ENCODE peak calls at places on chromosomes 12 and 14, in five cellular contexts. Y is upper lobe of left lung, K is iPS DF 6.9, V is transverse colon, L is sigmoid colon. F is an unnamed sample. For H3K4me1, the result is how much of the 10 kb centered on the place peaks cover.

GRCh38 chr14:49303952-49304516 is 282.1 kb downstream of the RPS29 start:
- DNase-seq in V (no peak), L (no peak), K (peak), Y (no peak), F (no peak)

GRCh38 chr12:55720894-55721444 is 776 bp downstream of the RDH5 start:
- DNase-seq in K (no peak), L (peak), Y (peak), V (peak), F (peak)

GRCh38 chr14:75989134-75989533 is 3.6 kb downstream of the IFT43 start:
- DNase-seq in Y (no peak), L (peak), V (peak), K (no peak), F (no peak)

GRCh38 chr14:72741836-72742681 is 151.8 kb downstream of the DPF3 start:
- DNase-seq in K (no peak), L (no peak), V (no peak), Y (no peak), F (peak)

GRCh38 chr12:16602412-16602811 is 3.5 kb downstream of the LMO3 start:
- DNase-seq in V (no peak), K (no peak), Y (no peak), L (no peak), F (no peak)

GRCh38 chr12:47152095-47152494 is 72.3 kb upstream of the AMIGO2 start:
- DNase-seq in L (no peak), K (no peak), V (no peak), Y (no peak), F (no peak)

GRCh38 chr12:1171657-1172056 is 180.6 kb downstream of the ERC1 start:
- DNase-seq in L (no peak), Y (no peak), K (no peak), V (no peak), F (no peak)

GRCh38 chr14:99790201-99790977 is 2.8 kb upstream of the EML1 start:
- DNase-seq in V (no peak), K (no peak), L (peak), Y (no peak), F (no peak)

GRCh38 chr12:107912421-107913004 is 138.0 kb downstream of the ASCL4 start:
- DNase-seq in Y (peak), V (peak), K (peak), L (peak), F (no peak)

DNA sequence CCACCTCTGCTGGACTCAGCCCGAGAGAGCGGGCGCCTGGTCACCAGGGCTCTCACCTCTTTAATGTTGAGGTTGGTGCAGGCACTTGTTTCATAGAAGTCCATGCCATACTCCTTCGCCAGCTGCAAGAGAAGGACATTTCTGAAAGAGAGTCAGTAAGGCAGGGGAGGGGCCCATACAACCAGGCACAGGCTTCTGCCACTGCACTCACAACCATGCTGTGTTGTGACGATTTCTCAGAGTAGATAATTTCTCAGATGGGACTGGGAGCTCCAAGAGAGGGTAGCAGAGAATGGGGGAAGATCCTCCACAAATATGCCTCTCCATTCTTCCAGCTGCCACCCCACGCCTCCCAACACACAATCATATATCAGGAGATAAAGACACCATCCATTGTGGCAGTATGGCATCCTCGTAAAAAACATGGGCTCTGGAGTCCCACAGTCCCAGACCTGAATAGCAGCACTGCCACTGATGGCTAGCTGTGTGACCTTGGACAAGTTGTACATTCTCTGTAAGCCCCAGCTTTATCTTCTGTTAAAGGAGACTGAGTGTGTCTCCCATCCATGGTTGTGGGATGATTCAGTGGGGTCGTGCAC is 6.2 kb upstream of the GPX2 start:
- DNase-seq in Y (no peak), K (no peak), L (no peak), V (no peak), F (no peak)
- H3K4me1 ChIP-seq in Y (under half), K (under half), L (under half), V (under half), F (under half)

DNA sequence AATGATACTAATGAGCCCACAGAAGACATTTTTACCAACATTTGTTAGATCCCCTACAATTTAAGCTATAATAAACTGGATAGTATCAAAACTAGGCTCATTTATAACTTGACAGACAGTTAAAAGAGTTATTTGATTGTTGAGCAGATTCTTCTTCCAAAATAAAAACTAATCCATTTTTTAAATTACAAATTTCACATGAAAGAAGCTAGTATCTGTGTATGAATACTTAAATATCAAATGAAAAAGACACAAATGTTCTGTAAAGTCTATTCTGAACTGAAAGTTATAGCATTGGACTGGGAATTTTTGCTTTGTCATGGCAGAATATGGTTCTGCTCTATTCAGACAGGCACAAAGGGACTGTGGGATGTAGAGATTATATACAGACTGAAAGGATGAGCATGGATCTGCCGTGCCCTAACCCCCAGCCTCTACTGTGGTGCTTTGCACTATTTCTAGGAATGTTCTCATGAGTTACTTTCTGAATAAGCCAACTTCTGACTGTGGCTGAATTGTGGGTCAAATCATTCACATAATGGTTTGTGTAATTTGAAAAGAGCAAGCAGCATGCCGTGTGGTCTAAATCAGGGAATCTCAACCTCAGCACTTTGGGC is 352.7 kb downstream of the KCNH5 start:
- DNase-seq in Y (no peak), V (no peak), K (no peak), L (no peak), F (no peak)
- H3K27ac ChIP-seq in Y (peak), V (no peak), K (no peak), L (peak), F (no peak)

GRCh38 chr12:65953621-65954020 is 129.3 kb downstream of the HMGA2 start:
- DNase-seq in K (no peak), V (no peak), Y (no peak), L (no peak), F (no peak)
- H3K4me1 ChIP-seq in K (under half), V (under half), Y (under half), L (under half), F (under half)

DNA sequence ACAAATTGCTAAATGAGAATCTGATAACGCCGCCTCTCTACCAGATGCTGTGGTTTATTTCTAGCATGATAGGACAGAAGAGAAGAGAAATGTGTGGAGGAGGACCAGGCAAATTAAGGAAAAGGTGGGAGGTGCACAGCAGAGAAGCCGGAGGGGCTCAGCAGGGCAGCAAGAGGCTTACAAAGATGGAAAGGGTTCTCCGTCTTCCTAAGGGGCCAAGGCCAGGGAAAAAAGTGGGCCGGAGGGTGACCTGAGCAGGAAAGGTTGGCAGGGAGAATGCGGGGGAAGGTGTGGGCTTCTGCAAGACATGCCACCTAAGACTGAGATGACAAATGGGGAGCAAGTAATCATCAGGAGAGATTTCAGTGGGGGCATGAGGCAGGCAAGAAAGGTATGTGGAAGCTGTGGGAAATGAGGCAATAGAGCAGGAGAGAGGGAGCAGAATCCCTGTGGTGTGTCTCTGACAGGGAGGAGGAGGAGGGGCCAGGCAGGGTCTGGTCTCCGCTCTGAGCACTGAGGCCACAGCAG is 18.7 kb downstream of the MANSC1 start:
- DNase-seq in K (no peak), L (no peak), Y (no peak), V (no peak), F (no peak)
- H3K27ac ChIP-seq in K (no peak), L (no peak), Y (no peak), V (peak), F (peak)

GRCh38 chr12:64806173-64806572 is 18.3 kb upstream of the TBC1D30 start:
- DNase-seq in Y (no peak), V (no peak), L (no peak), K (no peak), F (no peak)

GRCh38 chr12:64798165-64798564 is 26.3 kb upstream of the TBC1D30 start:
- DNase-seq in Y (no peak), L (no peak), K (no peak), V (no peak), F (no peak)

GRCh38 chr12:64800640-64801039 is 23.8 kb upstream of the TBC1D30 start:
- DNase-seq in V (no peak), L (no peak), K (no peak), Y (no peak), F (no peak)

GRCh38 chr12:64797156-64797555 is 27.3 kb upstream of the TBC1D30 start:
- DNase-seq in V (no peak), Y (no peak), L (no peak), K (no peak), F (no peak)

DNA sequence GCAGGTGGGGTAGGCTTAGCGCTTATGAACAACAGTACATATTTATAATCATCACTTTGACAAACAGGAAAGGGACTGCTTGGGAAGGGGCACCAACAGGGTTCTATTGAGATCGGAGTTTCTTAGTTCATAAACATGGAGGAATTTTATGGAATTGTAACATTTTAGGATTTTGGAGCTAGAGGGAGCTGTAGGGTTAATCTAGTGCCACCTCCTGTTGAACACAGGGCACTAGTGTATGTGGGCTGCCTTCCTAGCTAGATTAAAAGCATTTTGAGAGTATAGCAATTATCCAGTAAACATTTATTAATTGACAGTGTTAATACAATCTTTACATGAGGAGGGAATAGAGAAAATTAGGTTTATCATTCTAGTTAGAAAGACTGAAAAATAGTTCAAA is 23.1 kb upstream of the TBC1D30 start:
- DNase-seq in V (no peak), Y (no peak), L (no peak), K (no peak), F (no peak)
- H3K4me1 ChIP-seq in V (under half), Y (under half), L (under half), K (under half), F (under half)

F was measured in ascending aorta.